ENCODE peak calls at places on chromosomes 2 and 18, in five cellular contexts. One of them, this sample, is unnamed.

GRCh38 chr2:83143946-83144345 is 1315.1 kb downstream of the SUCLG1 start:
- DNase-seq in GM04504: no peak
- DNase-seq in stimulated activated effector memory CD8-positive, alpha-beta T cell treated with anti-CD3 and anti-CD28 coated beads, Interleukin-12 subunit alpha, Interleukin-12 subunit beta, amount 100 ng/mL, for 72 hours: no peak
- DNase-seq in T-helper 9 cell: no peak
- DNase-seq in heart right ventricle: no peak
- DNase-seq in this sample: no peak

GRCh38 chr2:128177315-128177714 is 86.3 kb downstream of the UGGT1 start:
- DNase-seq in GM04504: no peak
- DNase-seq in stimulated activated effector memory CD8-positive, alpha-beta T cell treated with anti-CD3 and anti-CD28 coated beads, Interleukin-12 subunit alpha, Interleukin-12 subunit beta, amount 100 ng/mL, for 72 hours: no peak
- DNase-seq in T-helper 9 cell: no peak
- DNase-seq in heart right ventricle: no peak
- DNase-seq in this sample: no peak

GRCh38 chr2:36168136-36168535 is 187.4 kb upstream of the CRIM1 start:
- DNase-seq in stimulated activated effector memory CD8-positive, alpha-beta T cell treated with anti-CD3 and anti-CD28 coated beads, Interleukin-12 subunit alpha, Interleukin-12 subunit beta, amount 100 ng/mL, for 72 hours: no peak
- DNase-seq in GM04504: no peak
- DNase-seq in heart right ventricle: no peak
- DNase-seq in T-helper 9 cell: no peak
- DNase-seq in this sample: no peak

GRCh38 chr2:219001577-219002394 is 8.6 kb upstream of the CRYBA2 start:
- DNase-seq in stimulated activated effector memory CD8-positive, alpha-beta T cell treated with anti-CD3 and anti-CD28 coated beads, Interleukin-12 subunit alpha, Interleukin-12 subunit beta, amount 100 ng/mL, for 72 hours: no peak
- DNase-seq in heart right ventricle: no peak
- DNase-seq in T-helper 9 cell: no peak
- DNase-seq in GM04504: no peak
- DNase-seq in this sample: no peak

GRCh38 chr2:171409436-171409971 is 24.3 kb downstream of the METTL8 start:
- DNase-seq in T-helper 9 cell: no peak
- DNase-seq in GM04504: no peak
- DNase-seq in stimulated activated effector memory CD8-positive, alpha-beta T cell treated with anti-CD3 and anti-CD28 coated beads, Interleukin-12 subunit alpha, Interleukin-12 subunit beta, amount 100 ng/mL, for 72 hours: no peak
- DNase-seq in heart right ventricle: no peak
- DNase-seq in this sample: no peak

GRCh38 chr2:181250691-181251090 is 206.5 kb upstream of the ITGA4 start:
- DNase-seq in heart right ventricle: no peak
- DNase-seq in GM04504: no peak
- DNase-seq in T-helper 9 cell: no peak
- DNase-seq in stimulated activated effector memory CD8-positive, alpha-beta T cell treated with anti-CD3 and anti-CD28 coated beads, Interleukin-12 subunit alpha, Interleukin-12 subunit beta, amount 100 ng/mL, for 72 hours: no peak
- DNase-seq in this sample: no peak

GRCh38 chr2:239804161-239805042 is 220.7 kb downstream of the NDUFA10 start:
- DNase-seq in T-helper 9 cell: no peak
- DNase-seq in stimulated activated effector memory CD8-positive, alpha-beta T cell treated with anti-CD3 and anti-CD28 coated beads, Interleukin-12 subunit alpha, Interleukin-12 subunit beta, amount 100 ng/mL, for 72 hours: no peak
- DNase-seq in GM04504: no peak
- DNase-seq in heart right ventricle: no peak
- DNase-seq in this sample: peak

GRCh38 chr18:79367480-79367879 is 28.2 kb upstream of the NFATC1 start:
- DNase-seq in heart right ventricle: no peak
- DNase-seq in GM04504: no peak
- DNase-seq in stimulated activated effector memory CD8-positive, alpha-beta T cell treated with anti-CD3 and anti-CD28 coated beads, Interleukin-12 subunit alpha, Interleukin-12 subunit beta, amount 100 ng/mL, for 72 hours: no peak
- DNase-seq in T-helper 9 cell: no peak
- DNase-seq in this sample: no peak

GRCh38 chr2:238101891-238102841 is 2.0 kb downstream of the ESPNL start:
- DNase-seq in stimulated activated effector memory CD8-positive, alpha-beta T cell treated with anti-CD3 and anti-CD28 coated beads, Interleukin-12 subunit alpha, Interleukin-12 subunit beta, amount 100 ng/mL, for 72 hours: no peak
- DNase-seq in heart right ventricle: no peak
- DNase-seq in T-helper 9 cell: no peak
- DNase-seq in GM04504: no peak
- DNase-seq in this sample: no peak